ENCODE peak calls at places on chromosomes 11 and 22, in eight cellular contexts. X, B, Q, K, G, C, U and V are unnamed samples.

GRCh38 chr11:36566407-36567053 is 1.3 kb upstream of the RAG1 start:
- DNase-seq in X (no peak), B (no peak), Q (no peak), K (no peak), G (no peak), C (no peak), U (no peak), V (no peak)

GRCh38 chr11:62149986-62150886 is 26.4 kb downstream of the INCENP start:
- DNase-seq in X (peak; percentile 36), B (no peak), Q (no peak), K (no peak), G (no peak), C (no peak), U (no peak), V (no peak)

GRCh38 chr11:1837171-1838076 is 1.4 kb upstream of the TNNI2 start:
- DNase-seq in X (no peak), B (peak; percentile 43), Q (no peak), K (peak; percentile 85), G (peak; percentile 88), C (peak; percentile 28), U (peak; percentile 49), V (peak; percentile 62)

GRCh38 chr22:24230911-24231656 is 13.8 kb downstream of the GGT5 start:
- DNase-seq in X (no peak), B (peak; percentile 40), Q (no peak), K (no peak), G (peak; percentile 88), C (no peak), U (no peak), V (no peak)

GRCh38 chr11:58600510-58600909 is 21.6 kb downstream of the ZFP91 start:
- DNase-seq in X (no peak), B (no peak), Q (no peak), K (no peak), G (no peak), C (no peak), U (no peak), V (no peak)

GRCh38 chr11:114040706-114041211 is 18.8 kb upstream of the ZBTB16 start:
- DNase-seq in X (no peak), B (no peak), Q (no peak), K (peak; percentile 75), G (no peak), C (peak; percentile 31), U (no peak), V (peak; percentile 84)

GRCh38 chr11:102345923-102346322 is 1.1 kb upstream of the BIRC2 start:
- DNase-seq in X (no peak), B (no peak), Q (peak; percentile 67), K (peak; percentile 67), G (no peak), C (peak; percentile 83), U (peak; percentile 37), V (peak; percentile 42)

GRCh38 chr11:108929241-108929640 is 264.4 kb downstream of the DDX10 start:
- DNase-seq in X (no peak), B (no peak), Q (peak; percentile 91), K (peak; percentile 92), G (no peak), C (peak; percentile 99), U (peak; percentile 95), V (peak; percentile 97)

GRCh38 chr11:64152841-64153691 is 12.8 kb downstream of the MACROD1 start:
- DNase-seq in X (no peak), B (peak; percentile 52), Q (peak; percentile 18), K (peak; percentile 77), G (peak; percentile 72), C (peak; percentile 20), U (peak; percentile 35), V (peak; percentile 42)

DNA sequence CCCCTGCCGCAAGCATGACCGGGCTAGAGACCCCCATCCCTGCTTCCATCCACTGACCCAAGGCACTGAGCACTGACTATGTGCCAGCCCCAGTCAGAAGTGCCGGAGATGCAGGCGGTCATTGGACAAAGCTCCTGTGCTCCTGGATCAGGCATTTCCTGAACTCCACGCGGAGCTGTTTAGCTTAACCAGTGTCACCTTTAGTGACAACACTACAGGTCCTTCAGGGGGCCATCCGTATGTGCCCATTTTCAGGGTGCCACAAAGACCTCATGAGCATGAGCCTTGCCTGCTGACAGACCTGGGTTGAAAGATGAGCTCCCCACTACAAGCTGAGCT is 63.0 kb upstream of the FGF3 start:
- DNase-seq in X (peak; percentile 24), B (no peak), Q (no peak), K (no peak), G (no peak), C (no peak), U (no peak), V (no peak)
- TF ChIP-seq CTCF in X (no peak), B (no peak), Q (no peak), K (no peak), G (peak; percentile 21), C (no peak), U (no peak), V (no peak)

GRCh38 chr11:73530109-73530508 is 67.8 kb downstream of the FAM168A start:
- DNase-seq in X (no peak), B (no peak), Q (no peak), K (no peak), G (peak; percentile 82), C (no peak), U (no peak), V (peak; percentile 14)

GRCh38 chr11:73528013-73528412 is 69.9 kb downstream of the FAM168A start:
- DNase-seq in X (no peak), B (no peak), Q (no peak), K (no peak), G (no peak), C (no peak), U (no peak), V (no peak)

GRCh38 chr11:73531386-73531785 is 66.5 kb downstream of the FAM168A start:
- DNase-seq in X (no peak), B (no peak), Q (no peak), K (no peak), G (no peak), C (no peak), U (no peak), V (no peak)

GRCh38 chr11:73528420-73528819 is 69.5 kb downstream of the FAM168A start:
- DNase-seq in X (no peak), B (no peak), Q (no peak), K (no peak), G (no peak), C (no peak), U (peak; percentile 26), V (peak; percentile 47)

GRCh38 chr11:73528877-73529530 is 68.9 kb downstream of the FAM168A start:
- DNase-seq in X (no peak), B (no peak), Q (no peak), K (no peak), G (peak; percentile 42), C (no peak), U (no peak), V (peak; percentile 36)
- H3K4me3 ChIP-seq in X (peak overlapping the region; percentile 37), B (no peak overlapping the region), Q (no peak overlapping the region), K (no peak overlapping the region), G (peak overlapping the region; percentile 24), C (no peak overlapping the region), U (no peak overlapping the region), V (no peak overlapping the region)

GRCh38 chr22:21641795-21642583 is at the start of gene SDF2L1:
- DNase-seq in X (peak; percentile 99), B (peak; percentile 99), Q (peak; percentile 99), K (peak; percentile 100), G (peak; percentile 99), C (peak; percentile 99), U (peak; percentile 98), V (peak; percentile 99)

GRCh38 chr22:21640810-21641209 is 1.3 kb upstream of the SDF2L1 start:
- DNase-seq in X (no peak), B (no peak), Q (no peak), K (no peak), G (no peak), C (no peak), U (no peak), V (no peak)

GRCh38 chr22:21639359-21639758 is 2.7 kb upstream of the SDF2L1 start:
- DNase-seq in X (no peak), B (no peak), Q (no peak), K (no peak), G (no peak), C (no peak), U (no peak), V (no peak)

GRCh38 chr22:21642584-21643448 is 714 bp downstream of the SDF2L1 start:
- DNase-seq in X (no peak), B (peak; percentile 74), Q (peak; percentile 43), K (peak; percentile 76), G (peak; percentile 94), C (peak; percentile 44), U (peak; percentile 52), V (peak; percentile 65)

DNA sequence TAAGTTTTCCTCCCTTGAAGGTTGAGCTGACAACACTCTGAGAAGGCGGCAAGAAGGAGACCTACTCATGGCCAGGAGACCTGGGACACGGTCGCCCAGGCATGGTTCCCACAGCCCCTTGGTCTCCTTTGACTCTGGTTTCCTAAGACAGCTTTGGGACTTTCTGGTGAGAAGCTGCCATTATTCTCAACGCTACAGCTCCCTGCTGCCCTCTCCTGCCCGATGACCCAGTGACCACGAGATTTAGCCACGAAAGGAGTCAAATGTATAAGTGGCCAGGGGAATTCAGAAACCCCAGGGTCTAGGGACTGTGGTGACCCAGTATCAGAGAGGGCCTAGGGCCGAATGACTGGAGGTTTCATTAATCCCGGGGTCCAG is 696 bp upstream of the SDF2L1 start:
- DNase-seq in X (no peak), B (no peak), Q (no peak), K (peak; percentile 80), G (peak; percentile 68), C (peak; percentile 55), U (peak; percentile 61), V (peak; percentile 55)
- TF ChIP-seq CTCF in X (no peak), B (peak; percentile 34), Q (peak; percentile 68), K (peak; percentile 40), G (peak; percentile 58), C (peak; percentile 61), U (peak; percentile 69), V (peak; percentile 55)

GRCh38 chr11:16612801-16613400 is 125.5 kb upstream of the C11orf58 start:
- DNase-seq in X (peak; percentile 49), B (no peak), Q (no peak), K (peak; percentile 52), G (peak; percentile 38), C (peak; percentile 35), U (no peak), V (no peak)
- H3K4me3 ChIP-seq in X (peak overlapping the region; percentile 39), B (peak overlapping the region; percentile 58), Q (peak overlapping the region; percentile 57), K (peak overlapping the region; percentile 52), G (peak overlapping the region; percentile 64), C (peak overlapping the region; percentile 67), U (peak overlapping the region; percentile 49), V (no peak overlapping the region)

GRCh38 chr11:92812841-92813240 is 156.6 kb upstream of the MTNR1B start:
- DNase-seq in X (no peak), B (no peak), Q (no peak), K (no peak), G (no peak), C (no peak), U (no peak), V (no peak)
- TF ChIP-seq CTCF in X (no peak), B (no peak), Q (no peak), K (no peak), G (no peak), C (no peak), U (no peak), V (no peak)